ENCODE peak calls at places on chromosomes 13 and 19, in six cellular contexts. D, Z, I, O, S and F are unnamed samples.
A peak's percentile ranks its signal among the peaks of the same experiment; 100 is the strongest.

GRCh38 chr19:8358948-8359347 is 5.0 kb upstream of the ANGPTL4 start:
- DNase-seq in O (no peak), Z (no peak), I (no peak), D (no peak), S (no peak), F (no peak)

GRCh38 chr19:7699422-7700127 is 2.4 kb downstream of the FCER2 start:
- DNase-seq in D (no peak), O (no peak), I (no peak), S (peak; percentile 7), Z (no peak), F (peak; percentile 45)

GRCh38 chr19:51970718-51971117 is 15.9 kb downstream of the ZNF350 start:
- DNase-seq in S (no peak), D (no peak), O (no peak), I (no peak), Z (no peak), F (no peak)

GRCh38 chr13:73579574-73580274 is 520.9 kb downstream of the KLF5 start:
- DNase-seq in I (no peak), O (no peak), S (no peak), Z (no peak), D (no peak), F (no peak)

GRCh38 chr19:51124729-51125128 is at the start of gene SIGLEC9:
- DNase-seq in D (no peak), Z (no peak), O (no peak), I (no peak), S (no peak), F (no peak)

GRCh38 chr19:15640294-15640903 is at the start of gene CYP4F3:
- DNase-seq in D (no peak), Z (peak; percentile 49), I (peak; percentile 91), O (peak; percentile 62), S (no peak), F (peak; percentile 93)

GRCh38 chr19:13143135-13143534 is 7.0 kb downstream of the STX10 start:
- DNase-seq in S (no peak), Z (no peak), D (peak; percentile 93), O (no peak), I (no peak), F (no peak)

GRCh38 chr13:90701264-90701663 is 646.2 kb upstream of the MIR17HG start:
- DNase-seq in Z (no peak), S (no peak), O (no peak), D (no peak), I (no peak), F (no peak)

GRCh38 chr13:18948012-18948663 is 233.5 kb downstream of the TUBA3C start:
- DNase-seq in S (no peak), O (no peak), D (no peak), I (no peak), Z (peak; percentile 6), F (no peak)

GRCh38 chr13:34357435-34358232 is 539.7 kb downstream of the RFC3 start:
- DNase-seq in D (peak; percentile 58), Z (no peak), S (peak; percentile 32), O (no peak), I (no peak), F (peak; percentile 7)

GRCh38 chr13:52837850-52838249 is 10.6 kb downstream of the PCDH8 start:
- DNase-seq in S (peak; percentile 62), O (no peak), I (no peak), D (no peak), Z (no peak), F (no peak)

GRCh38 chr19:36183455-36183741 is 31.1 kb downstream of the ZNF565 start:
- DNase-seq in O (no peak), S (no peak), D (no peak), I (no peak), Z (no peak), F (no peak)

GRCh38 chr19:36182612-36183454 is 30.6 kb upstream of the COX7A1 start:
- DNase-seq in O (no peak), D (no peak), I (no peak), Z (no peak), S (peak; percentile 87), F (peak; percentile 24)
- H3K27ac ChIP-seq in O (no peak overlapping the region), D (no peak overlapping the region), I (no peak overlapping the region), Z (no peak overlapping the region), S (no peak overlapping the region), F (no peak overlapping the region)

GRCh38 chr19:41547569-41547968 is 28.4 kb upstream of the CEACAM21 start:
- DNase-seq in O (no peak), D (no peak), S (no peak), Z (no peak), I (no peak), F (no peak)

GRCh38 chr19:41546386-41546789 is 29.6 kb upstream of the CEACAM21 start:
- DNase-seq in I (no peak), Z (no peak), O (no peak), S (no peak), D (no peak), F (no peak)

GRCh38 chr19:41548047-41548446 is 27.9 kb upstream of the CEACAM21 start:
- DNase-seq in Z (no peak), O (no peak), D (no peak), S (no peak), I (no peak), F (no peak)

GRCh38 chr19:41543582-41543981 is 32.4 kb upstream of the CEACAM21 start:
- DNase-seq in Z (no peak), S (no peak), O (no peak), I (no peak), D (no peak), F (no peak)

DNA sequence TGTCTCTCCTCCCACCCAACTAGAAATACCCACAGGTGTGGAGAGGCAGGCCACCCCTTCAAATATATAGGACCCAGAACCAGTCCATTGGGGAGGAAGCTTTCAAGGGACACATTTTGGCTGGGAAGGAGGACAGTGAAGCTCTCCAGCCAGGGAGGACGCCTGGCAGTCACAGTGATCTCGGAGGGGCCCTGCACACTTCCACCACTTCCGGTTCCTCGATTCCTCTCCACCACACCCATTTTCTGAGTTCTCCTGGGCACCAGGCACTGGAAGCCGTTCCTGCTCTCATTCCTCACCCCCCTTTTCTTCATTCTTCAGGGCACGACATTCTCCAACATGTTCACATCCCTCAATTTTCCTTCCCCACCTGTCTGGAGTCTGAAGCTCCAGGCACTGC is 30.4 kb upstream of the CEACAM21 start:
- DNase-seq in D (no peak), O (no peak), S (no peak), I (no peak), Z (no peak), F (no peak)
- H3K27ac ChIP-seq in D (no peak overlapping the region), O (peak overlapping the region; percentile 64), S (no peak overlapping the region), I (peak overlapping the region; percentile 38), Z (no peak overlapping the region), F (no peak overlapping the region)

GRCh38 chr13:43686557-43686956 is 100.2 kb downstream of the ENOX1 start:
- DNase-seq in Z (peak; percentile 15), S (peak; percentile 76), D (peak; percentile 88), I (no peak), O (no peak), F (peak; percentile 29)

GRCh38 chr13:43693639-43694038 is 93.1 kb downstream of the ENOX1 start:
- DNase-seq in Z (no peak), S (no peak), I (no peak), O (no peak), D (no peak), F (no peak)

GRCh38 chr13:43684947-43685725 is 101.6 kb downstream of the ENOX1 start:
- DNase-seq in Z (no peak), S (no peak), D (no peak), I (no peak), O (no peak), F (no peak)

GRCh38 chr13:43687038-43687437 is 99.7 kb downstream of the ENOX1 start:
- DNase-seq in D (no peak), S (no peak), Z (no peak), I (no peak), O (no peak), F (no peak)

DNA sequence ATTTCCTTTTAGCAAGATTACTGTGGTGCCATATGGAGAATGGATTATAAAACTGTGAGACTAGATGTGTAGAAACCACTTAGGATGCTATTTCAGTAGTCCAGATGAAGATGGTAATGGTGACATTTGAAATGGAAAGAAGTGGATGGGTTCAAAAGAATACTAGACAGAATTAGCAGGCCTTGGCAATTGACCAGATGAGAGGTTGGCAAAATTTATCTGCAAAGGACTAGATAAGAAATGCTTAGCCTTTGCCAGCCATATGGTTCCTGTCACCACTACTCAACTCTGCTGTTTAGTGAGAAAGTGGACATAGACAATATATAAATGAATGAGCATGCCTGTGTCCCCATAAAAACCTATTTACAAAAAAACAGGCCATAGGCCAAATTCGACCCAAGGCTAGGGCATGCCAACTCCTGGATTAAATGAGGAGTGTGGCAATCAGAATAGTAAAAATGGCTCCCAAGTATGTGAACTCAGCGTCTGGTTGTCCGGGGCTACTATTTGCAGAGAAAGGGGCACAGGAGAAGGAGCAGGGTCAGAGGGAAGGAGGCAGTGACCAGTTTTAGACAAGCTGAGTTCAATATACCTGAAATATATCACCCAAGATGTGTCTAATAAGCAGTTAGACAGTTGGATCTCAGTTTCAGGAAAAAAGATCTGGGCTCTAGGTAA is 98.4 kb downstream of the ENOX1 start:
- DNase-seq in D (no peak), Z (no peak), O (no peak), S (no peak), I (no peak), F (no peak)
- H3K27ac ChIP-seq in D (no peak overlapping the region), Z (no peak overlapping the region), O (no peak overlapping the region), S (no peak overlapping the region), I (no peak overlapping the region), F (no peak overlapping the region)

GRCh38 chr19:50040967-50041366 is 15.2 kb downstream of the ZNF473 start:
- DNase-seq in I (peak; percentile 30), O (no peak), D (no peak), S (no peak), Z (peak; percentile 25), F (no peak)

GRCh38 chr19:50043967-50044366 is 18.2 kb downstream of the ZNF473 start:
- DNase-seq in D (no peak), Z (no peak), I (no peak), S (no peak), O (no peak), F (no peak)

GRCh38 chr19:50039968-50040367 is 14.2 kb downstream of the ZNF473 start:
- DNase-seq in S (no peak), O (no peak), D (no peak), Z (no peak), I (no peak), F (no peak)

GRCh38 chr19:50044922-50045321 is 19.1 kb downstream of the ZNF473 start:
- DNase-seq in D (no peak), S (no peak), O (no peak), I (no peak), Z (no peak), F (no peak)

GRCh38 chr19:50042363-50043024 is 16.7 kb downstream of the ZNF473 start:
- DNase-seq in D (no peak), S (no peak), I (no peak), O (no peak), Z (no peak), F (no peak)
- H3K27ac ChIP-seq in D (no peak overlapping the region), S (no peak overlapping the region), I (no peak overlapping the region), O (no peak overlapping the region), Z (no peak overlapping the region), F (no peak overlapping the region)

GRCh38 chr19:49363265-49364082 is at the start of gene DKKL1:
- DNase-seq in O (peak; percentile 100), Z (peak; percentile 100), D (peak; percentile 99), S (peak; percentile 100), I (peak; percentile 100), F (peak; percentile 99)

GRCh38 chr19:49362926-49363264 is 679 bp upstream of the TEAD2 start:
- DNase-seq in D (no peak), S (no peak), O (no peak), Z (peak; percentile 66), I (peak; percentile 30), F (no peak)

GRCh38 chr19:49359851-49360845 is 2.1 kb downstream of the TEAD2 start:
- DNase-seq in Z (no peak), O (no peak), D (no peak), S (no peak), I (no peak), F (no peak)

GRCh38 chr19:49362048-49362925 is at the start of gene TEAD2:
- DNase-seq in I (peak; percentile 73), O (peak; percentile 68), Z (peak; percentile 64), D (peak; percentile 47), S (peak; percentile 82), F (peak; percentile 78)

GRCh38 chr19:49361438-49362047 is 673 bp downstream of the TEAD2 start:
- DNase-seq in Z (peak; percentile 83), D (peak; percentile 90), O (peak; percentile 55), I (peak; percentile 80), S (peak; percentile 88), F (peak; percentile 72)
- H3K27ac ChIP-seq in Z (peak overlapping the region; percentile 90), D (peak overlapping the region; percentile 79), O (peak overlapping the region; percentile 88), I (peak overlapping the region; percentile 95), S (peak overlapping the region; percentile 92), F (peak overlapping the region; percentile 88)